ENCODE peak calls at places on chromosomes 12 and 14, in five cellular contexts. M, T, W, Y and Z are unnamed samples.

GRCh38 chr14:77027538-77028383 is 747 bp downstream of the IRF2BPL start:
- DNase-seq in M (peak; percentile 66), T (peak; percentile 78), W (no peak), Y (no peak), Z (no peak)

GRCh38 chr12:94615284-94616216 is 34.8 kb downstream of the TMCC3 start:
- DNase-seq in W (peak; percentile 35), Y (no peak), T (peak; percentile 49), M (no peak), Z (no peak)

GRCh38 chr12:15693233-15693911 is 95.8 kb downstream of the EPS8 start:
- DNase-seq in W (no peak), Y (no peak), T (no peak), M (no peak), Z (no peak)

GRCh38 chr14:44507183-44507582 is at the start of gene FSCB:
- DNase-seq in Y (no peak), W (no peak), T (no peak), M (no peak), Z (no peak)

GRCh38 chr12:2177751-2178150 is 125.0 kb downstream of the CACNA1C start:
- DNase-seq in W (no peak), M (no peak), T (no peak), Y (no peak), Z (no peak)

GRCh38 chr12:69886101-69886500 is 61.1 kb downstream of the MYRFL start:
- DNase-seq in T (no peak), Y (no peak), W (no peak), M (no peak), Z (no peak)

GRCh38 chr12:48981757-48982157 is 3.6 kb downstream of the WNT1 start:
- DNase-seq in W (no peak), T (no peak), Y (no peak), M (no peak), Z (no peak)

GRCh38 chr14:56760164-56760914 is 49.9 kb downstream of the OTX2 start:
- DNase-seq in T (no peak), Y (no peak), W (no peak), M (no peak), Z (no peak)

GRCh38 chr12:7608184-7608911 is 57.4 kb downstream of the APOBEC1 start:
- DNase-seq in Y (no peak), M (no peak), T (no peak), W (no peak), Z (no peak)

GRCh38 chr12:68428724-68429580 is 96.8 kb upstream of the MDM1 start:
- DNase-seq in T (no peak), W (peak; percentile 5), M (no peak), Y (no peak), Z (no peak)

GRCh38 chr12:99009654-99010296 is 364.7 kb downstream of the APAF1 start:
- DNase-seq in T (no peak), Y (no peak), W (no peak), M (no peak), Z (no peak)

DNA sequence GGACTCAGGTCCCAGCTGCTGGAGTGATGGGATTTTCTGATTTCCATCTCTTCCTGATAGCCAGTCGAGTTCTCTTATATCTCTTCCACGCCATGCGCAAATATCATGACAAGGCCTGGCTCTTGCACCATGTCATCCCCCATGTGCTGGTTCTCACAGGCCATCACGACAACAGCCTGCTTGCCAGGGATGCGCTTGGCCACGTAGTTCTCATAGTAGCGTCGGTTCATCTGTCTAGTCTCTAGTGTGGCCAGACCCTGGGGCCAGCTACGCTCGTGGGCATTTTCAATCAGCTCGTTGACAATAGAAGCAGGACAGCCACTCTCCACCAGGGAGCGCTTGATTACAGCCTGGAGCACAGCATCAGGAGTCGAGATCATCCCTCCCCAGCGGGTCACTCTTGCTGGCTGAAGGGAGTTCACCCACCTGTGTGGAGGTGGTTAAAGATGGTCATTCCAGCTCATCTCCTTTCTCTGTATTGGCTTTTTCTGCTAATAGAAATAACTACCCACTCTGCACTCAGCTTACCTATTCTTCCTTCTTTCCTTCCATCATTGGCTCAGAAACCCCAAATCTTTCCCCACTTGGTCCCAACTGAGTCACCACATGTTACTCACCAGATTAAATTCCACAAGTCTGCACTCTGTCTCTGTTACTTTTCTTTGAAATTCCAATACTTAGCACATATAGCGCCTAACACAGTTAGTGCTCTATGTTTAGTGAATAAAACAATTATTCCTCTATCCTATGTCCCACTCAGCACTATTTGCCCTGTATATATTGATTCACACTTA is 15.2 kb downstream of the RNF41 start:
- DNase-seq in Y (no peak), W (peak; percentile 56), T (peak; percentile 76), M (peak; percentile 84), Z (no peak)
- H3K9ac ChIP-seq in Y (no peak overlapping the region), W (no peak overlapping the region), T (no peak overlapping the region), M (no peak overlapping the region), Z (no peak overlapping the region)

GRCh38 chr14:46048127-46048526 is 603.5 kb downstream of the RPL10L start:
- DNase-seq in T (peak; percentile 1), W (peak; percentile 4), Y (peak; percentile 3), M (peak; percentile 58), Z (peak; percentile 39)

GRCh38 chr14:46054526-46054925 is 597.1 kb downstream of the RPL10L start:
- DNase-seq in W (no peak), M (no peak), T (no peak), Y (no peak), Z (no peak)

GRCh38 chr14:46058964-46059580 is 592.5 kb downstream of the RPL10L start:
- DNase-seq in Y (peak; percentile 9), W (no peak), M (no peak), T (no peak), Z (no peak)

GRCh38 chr14:46051801-46052200 is 599.8 kb downstream of the RPL10L start:
- DNase-seq in W (no peak), Y (no peak), M (no peak), T (no peak), Z (no peak)

GRCh38 chr14:46053221-46053620 is 598.4 kb downstream of the RPL10L start:
- DNase-seq in M (no peak), W (no peak), T (no peak), Y (no peak), Z (no peak)
- TF ChIP-seq ZNF274 in M (no peak), W (no peak), T (no peak), Y (no peak), Z (no peak)

DNA sequence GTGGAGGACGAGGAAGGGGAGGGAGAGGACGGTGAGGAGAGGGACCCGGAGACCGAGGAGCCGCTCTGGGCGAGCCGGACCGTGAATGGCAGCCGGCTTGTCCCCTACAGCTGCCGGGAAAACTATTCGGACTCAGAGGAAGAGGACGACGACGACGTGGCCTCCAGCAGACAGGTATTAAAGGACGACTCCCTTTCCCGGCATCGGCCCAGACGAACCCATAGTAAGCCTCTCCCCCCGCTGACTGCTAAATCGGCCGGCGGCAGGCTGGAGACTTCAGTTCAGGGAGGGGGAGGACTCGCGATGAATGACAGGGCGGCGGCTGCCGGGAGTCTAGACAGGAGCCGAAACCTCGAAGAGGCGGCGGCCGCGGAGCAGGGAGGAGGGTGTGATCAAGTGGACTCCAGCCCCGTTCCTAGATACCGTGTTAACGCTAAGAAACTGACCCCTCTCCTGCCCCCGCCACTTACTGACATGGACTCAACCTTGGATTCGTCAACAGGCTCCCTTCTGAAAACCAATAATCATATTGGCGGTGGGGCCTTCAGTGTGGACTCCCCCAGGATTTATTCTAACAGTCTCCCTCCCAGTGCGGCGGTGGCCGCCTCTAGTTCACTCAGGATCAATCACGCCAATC is 980 bp downstream of the LEMD3 start:
- DNase-seq in W (peak; percentile 27), Y (no peak), M (peak; percentile 71), T (peak; percentile 89), Z (peak; percentile 28)
- TF ChIP-seq POLR2A in W (peak; percentile 26), Y (peak; percentile 67), M (peak; percentile 68), T (no peak), Z (no peak)

GRCh38 chr14:74980746-74981661 is 21.7 kb upstream of the EIF2B2 start:
- DNase-seq in W (no peak), M (peak; percentile 72), Y (no peak), T (no peak), Z (no peak)

GRCh38 chr14:74979442-74980397 is 23.0 kb upstream of the EIF2B2 start:
- DNase-seq in T (no peak), Y (no peak), M (peak; percentile 66), W (no peak), Z (no peak)

GRCh38 chr14:74981833-74982232 is 20.9 kb upstream of the EIF2B2 start:
- DNase-seq in M (no peak), Y (no peak), W (no peak), T (no peak), Z (no peak)

GRCh38 chr14:74979029-74979428 is 23.6 kb upstream of the PGF start:
- DNase-seq in W (no peak), T (no peak), Y (no peak), M (no peak), Z (no peak)

GRCh38 chr14:74980398-74980745 is 22.3 kb upstream of the EIF2B2 start:
- DNase-seq in T (no peak), Y (no peak), W (no peak), M (no peak), Z (no peak)
- H3K9ac ChIP-seq in T (no peak overlapping the region), Y (no peak overlapping the region), W (no peak overlapping the region), M (no peak overlapping the region), Z (no peak overlapping the region)

GRCh38 chr12:79547735-79548347 is 142.9 kb downstream of the PAWR start:
- DNase-seq in M (no peak), Y (peak; percentile 9), T (peak; percentile 36), W (peak; percentile 91), Z (peak; percentile 34)

GRCh38 chr12:79548525-79548924 is 142.2 kb downstream of the PAWR start:
- DNase-seq in M (no peak), T (no peak), W (no peak), Y (no peak), Z (no peak)

GRCh38 chr12:79549531-79550271 is 141.1 kb downstream of the PAWR start:
- DNase-seq in M (no peak), Y (no peak), T (no peak), W (peak; percentile 96), Z (no peak)

GRCh38 chr12:79546461-79547043 is 144.2 kb downstream of the PAWR start:
- DNase-seq in Y (no peak), T (no peak), W (no peak), M (no peak), Z (no peak)

GRCh38 chr12:79547044-79547734 is 143.6 kb downstream of the PAWR start:
- DNase-seq in Y (no peak), M (peak; percentile 68), W (peak; percentile 93), T (no peak), Z (peak; percentile 78)
- TF ChIP-seq ZNF274 in Y (no peak), M (no peak), W (no peak), T (no peak), Z (no peak)

GRCh38 chr12:132253698-132254480 is 75.5 kb downstream of the GALNT9 start:
- DNase-seq in Y (no peak), T (no peak), M (no peak), W (no peak), Z (no peak)

GRCh38 chr12:132251741-132252490 is 77.5 kb downstream of the GALNT9 start:
- DNase-seq in Y (no peak), T (no peak), W (no peak), M (no peak), Z (no peak)

GRCh38 chr12:132249747-132250478 is 79.5 kb downstream of the GALNT9 start:
- DNase-seq in Y (no peak), M (no peak), T (no peak), W (no peak), Z (no peak)

GRCh38 chr12:132250707-132251106 is 78.7 kb downstream of the GALNT9 start:
- DNase-seq in W (no peak), Y (no peak), T (no peak), M (no peak), Z (no peak)

DNA sequence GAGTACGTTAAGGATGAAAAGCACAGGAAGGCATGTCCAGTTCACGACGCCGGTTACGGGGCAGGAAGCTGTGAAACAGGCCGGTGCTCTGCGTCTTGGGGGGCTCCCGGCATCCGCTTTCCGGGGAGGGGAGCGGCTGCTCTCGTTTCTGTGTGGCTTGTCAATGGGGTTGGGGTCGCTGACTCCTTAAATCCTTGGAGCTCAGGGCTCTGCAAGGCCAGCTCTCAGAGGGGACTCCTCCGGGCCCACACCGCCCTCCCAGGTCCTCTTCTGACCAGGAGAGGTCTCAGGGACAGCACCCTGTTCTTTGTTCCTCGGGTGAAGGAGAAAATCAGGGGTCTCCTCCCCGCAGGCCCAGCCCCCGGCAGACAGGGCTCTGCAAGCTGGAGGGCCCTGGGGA is 78.1 kb downstream of the GALNT9 start:
- DNase-seq in Y (no peak), W (no peak), M (no peak), T (no peak), Z (no peak)
- TF ChIP-seq POLR2A in Y (no peak), W (no peak), M (no peak), T (no peak), Z (no peak)